ENCODE peak calls at places on chromosomes 16 and 17, in four cellular contexts. N is coronary artery, J is dorsolateral prefrontal cortex, T is sigmoid colon. B is an unnamed sample.

GRCh38 chr16:74577882-74578366 is 29.0 kb downstream of the GLG1 start:
- DNase-seq in T (no peak), N (no peak), J (no peak), B (no peak)

GRCh38 chr17:50630524-50631194 is 4.0 kb upstream of the ABCC3 start:
- DNase-seq in T (no peak), J (no peak), N (no peak), B (no peak)

GRCh38 chr16:23207485-23207884 is 24.9 kb downstream of the SCNN1G start:
- DNase-seq in N (no peak), T (no peak), J (no peak), B (no peak)

GRCh38 chr16:30472328-30472942 is at the start of gene ITGAL:
- DNase-seq in T (peak; percentile 72), N (no peak), J (no peak), B (no peak)

GRCh38 chr17:73827627-73828241 is 183.5 kb upstream of the SDK2 start:
- DNase-seq in J (no peak), T (peak; percentile 46), N (no peak), B (no peak)

GRCh38 chr17:67274466-67274865 is 29.5 kb upstream of the HELZ start:
- DNase-seq in J (no peak), T (no peak), N (no peak), B (no peak)

GRCh38 chr17:72822358-72823023 is 270.0 kb downstream of the SLC39A11 start:
- DNase-seq in T (no peak), N (no peak), J (no peak), B (no peak)

GRCh38 chr17:76726231-76726765 is at the start of gene JMJD6:
- DNase-seq in J (peak; percentile 94), N (peak; percentile 99), T (peak; percentile 99), B (peak; percentile 57)

GRCh38 chr16:87542531-87543102 is 49.8 kb upstream of the ZCCHC14 start:
- DNase-seq in T (no peak), N (no peak), J (no peak), B (no peak)

GRCh38 chr17:20243524-20243923 is 223.8 kb downstream of the LGALS9B start:
- DNase-seq in J (no peak), T (no peak), N (no peak), B (no peak)

GRCh38 chr16:80299416-80299815 is 241.4 kb upstream of the DYNLRB2 start:
- DNase-seq in N (no peak), T (no peak), J (no peak), B (no peak)

GRCh38 chr16:7443108-7443507 is 110.5 kb downstream of the RBFOX1 start:
- DNase-seq in T (no peak), N (no peak), J (no peak), B (no peak)

GRCh38 chr17:66893863-66894262 is 58.9 kb downstream of the CACNG5 start:
- DNase-seq in N (no peak), T (no peak), J (no peak), B (no peak)

GRCh38 chr17:64617125-64617780 is 44.9 kb downstream of the SMURF2 start:
- DNase-seq in T (no peak), J (no peak), N (no peak), B (no peak)

GRCh38 chr16:7021653-7022275 is 310.9 kb upstream of the RBFOX1 start:
- DNase-seq in N (no peak), T (no peak), J (no peak), B (no peak)

GRCh38 chr16:82630219-82630618 is 3.5 kb downstream of the CDH13 start:
- DNase-seq in T (no peak), N (no peak), J (no peak), B (no peak)

GRCh38 chr16:84596801-84597517 is 20.9 kb downstream of the COTL1 start:
- DNase-seq in N (no peak), J (no peak), T (no peak), B (no peak)

GRCh38 chr16:14302399-14303181 is 231.5 kb downstream of the MRTFB start:
- DNase-seq in N (no peak), J (no peak), T (no peak), B (no peak)

GRCh38 chr16:67530013-67530939 is 1.6 kb downstream of the RIPOR1 start:
- DNase-seq in N (peak; percentile 93), T (peak; percentile 92), J (peak; percentile 44), B (no peak)

GRCh38 chr17:44223574-44224046 is 4.1 kb upstream of the UBTF start:
- DNase-seq in J (no peak), N (no peak), T (no peak), B (no peak)

GRCh38 chr16:31269541-31269940 is 9.8 kb downstream of the ITGAM start:
- DNase-seq in N (no peak), J (no peak), T (no peak), B (no peak)

GRCh38 chr16:27145630-27146029 is 57.7 kb upstream of the KDM8 start:
- DNase-seq in N (no peak), T (no peak), J (no peak), B (no peak)

GRCh38 chr17:8740486-8740885 is 4.2 kb downstream of the CCDC42 start:
- DNase-seq in T (no peak), J (no peak), N (no peak), B (no peak)

GRCh38 chr16:50469744-50470301 is 78.4 kb upstream of the NKD1 start:
- DNase-seq in J (peak; percentile 42), T (no peak), N (no peak), B (no peak)

GRCh38 chr17:74274060-74274702 is at the start of gene DNAI2:
- DNase-seq in T (no peak), N (no peak), J (no peak), B (no peak)

GRCh38 chr16:46830417-46830901 is 521 bp downstream of the C16orf87 start:
- DNase-seq in J (no peak), T (no peak), N (no peak), B (no peak)

GRCh38 chr16:11742041-11742535 is 569 bp downstream of the TXNDC11 start:
- DNase-seq in T (peak; percentile 79), J (no peak), N (peak; percentile 82), B (no peak)

DNA sequence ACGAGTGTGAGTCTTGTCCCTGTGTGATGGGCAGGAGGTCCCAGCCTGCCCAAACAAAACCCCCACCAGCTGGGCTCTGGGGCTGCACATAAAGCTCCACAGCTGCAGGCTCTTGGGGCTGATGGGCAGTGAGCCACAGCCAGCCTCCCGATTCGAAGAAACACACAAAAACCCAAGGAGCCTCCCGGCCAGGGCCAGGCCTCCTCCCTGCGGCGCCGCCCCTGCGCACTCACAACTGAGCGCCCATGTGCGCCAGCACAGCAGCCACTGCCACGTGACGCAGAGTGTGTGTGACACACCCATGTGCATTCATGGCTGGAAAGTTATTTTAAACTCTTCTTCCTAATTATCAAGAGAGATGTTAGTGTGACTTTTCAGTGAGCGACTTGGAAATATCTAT is 30.6 kb upstream of the FAAP100 start:
- DNase-seq in J (no peak), N (no peak), T (no peak), B (no peak)
- TF ChIP-seq CTCF in J (no peak), N (no peak), T (no peak), B (no peak)

DNA sequence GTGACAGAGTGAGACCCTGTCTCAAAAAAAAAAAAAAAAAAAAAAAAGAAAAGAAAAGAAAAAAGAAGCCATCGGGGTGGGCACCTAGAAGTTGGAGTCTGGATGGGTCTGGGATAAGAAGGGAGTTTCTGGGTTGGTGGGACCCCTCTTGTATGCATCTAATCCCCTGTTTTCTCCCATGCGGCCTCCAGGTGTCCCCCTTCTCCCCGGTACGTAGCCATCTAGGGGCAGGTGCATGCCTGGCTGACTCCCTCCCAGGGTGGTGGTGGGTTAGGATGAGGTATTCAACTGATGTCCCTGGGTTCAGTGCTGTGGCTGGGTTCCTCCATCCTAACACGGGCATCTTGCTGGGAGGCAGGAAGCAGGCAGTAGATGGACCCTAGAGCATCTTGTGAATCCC is 13.0 kb downstream of the FMNL1 start:
- DNase-seq in N (no peak), T (no peak), J (no peak), B (no peak)
- TF ChIP-seq CTCF in N (no peak), T (no peak), J (peak; percentile 16), B (no peak)

GRCh38 chr16:1048442-1049112 is 24.0 kb upstream of the SSTR5 start:
- DNase-seq in T (no peak), N (no peak), J (peak; percentile 85), B (no peak)

GRCh38 chr16:1045363-1046270 is 26.9 kb upstream of the SSTR5 start:
- DNase-seq in T (no peak), J (peak; percentile 53), N (no peak), B (no peak)

GRCh38 chr16:1046271-1046955 is 26.1 kb upstream of the SSTR5 start:
- DNase-seq in N (no peak), T (no peak), J (peak; percentile 87), B (no peak)

GRCh38 chr16:1047801-1048200 is 24.7 kb upstream of the SSTR5 start:
- DNase-seq in J (no peak), N (no peak), T (no peak), B (no peak)

GRCh38 chr16:1047123-1047522 is 25.4 kb upstream of the SSTR5 start:
- DNase-seq in N (no peak), J (no peak), T (no peak), B (no peak)
- TF ChIP-seq CTCF in N (no peak), J (no peak), T (no peak), B (no peak)

GRCh38 chr17:71283486-71283885 is 837.3 kb upstream of the SOX9 start:
- DNase-seq in T (no peak), J (no peak), N (no peak), B (no peak)
- TF ChIP-seq CTCF in T (no peak), J (no peak), N (no peak), B (no peak)

GRCh38 chr17:81034779-81035388 is at the start of gene BAIAP2:
- DNase-seq in T (peak; percentile 98), J (peak; percentile 91), N (peak; percentile 96), B (peak; percentile 95)
- TF ChIP-seq CTCF in T (no peak), J (no peak), N (no peak), B (no peak)

GRCh38 chr17:32591428-32591827 is 104.6 kb downstream of the CDK5R1 start:
- DNase-seq in J (no peak), N (no peak), T (no peak), B (no peak)

GRCh38 chr17:32588135-32588534 is 101.3 kb downstream of the CDK5R1 start:
- DNase-seq in J (no peak), N (no peak), T (no peak), B (no peak)

GRCh38 chr17:32590974-32591373 is 104.2 kb downstream of the CDK5R1 start:
- DNase-seq in J (no peak), T (no peak), N (no peak), B (no peak)

GRCh38 chr17:32586666-32587065 is 99.9 kb downstream of the CDK5R1 start:
- DNase-seq in J (no peak), N (no peak), T (no peak), B (no peak)

GRCh38 chr17:32588982-32589381 is 102.2 kb downstream of the CDK5R1 start:
- DNase-seq in J (no peak), T (no peak), N (no peak), B (no peak)
- TF ChIP-seq CTCF in J (no peak), T (no peak), N (no peak), B (no peak)

B was measured in omental fat pad.